ENCODE peak calls at places on chromosomes 6 and 20, in nine cellular contexts. K, S, X, N, D, R, P, W and G are unnamed samples.

GRCh38 chr6:18121580-18122127 is 823 bp downstream of the NHLRC1 start:
- DNase-seq in P (no peak), S (no peak), K (no peak), R (no peak), X (no peak), W (no peak), N (peak), D (no peak), G (no peak)

GRCh38 chr6:112289039-112289566 is 34.7 kb upstream of the LAMA4 start:
- DNase-seq in X (peak), R (peak), N (peak), W (peak), S (peak), D (peak), P (no peak), K (no peak), G (no peak)

GRCh38 chr6:170363255-170363654 is 56.7 kb downstream of the FAM120B start:
- DNase-seq in W (no peak), X (no peak), R (no peak), N (no peak), P (no peak), D (no peak), S (no peak), K (no peak), G (no peak)

GRCh38 chr6:33077908-33078307 is 2.1 kb downstream of the HLA-DPB1 start:
- DNase-seq in N (no peak), X (no peak), K (no peak), S (no peak), R (no peak), W (no peak), D (peak), P (no peak), G (no peak)

GRCh38 chr6:7542065-7542877 is 800 bp downstream of the DSP start:
- DNase-seq in N (peak), K (no peak), R (peak), D (no peak), X (no peak), S (no peak), P (peak), W (peak), G (no peak)

GRCh38 chr20:33392016-33392415 is 9.3 kb downstream of the CDK5RAP1 start:
- DNase-seq in D (no peak), K (no peak), N (no peak), W (peak), S (peak), X (peak), R (no peak), P (no peak), G (no peak)

GRCh38 chr6:117399924-117400323 is 25.8 kb downstream of the ROS1 start:
- DNase-seq in K (no peak), N (no peak), X (no peak), D (no peak), S (peak), W (peak), P (no peak), R (no peak), G (no peak)

GRCh38 chr6:22717906-22718305 is 148.5 kb downstream of the HDGFL1 start:
- DNase-seq in S (no peak), R (no peak), W (no peak), X (no peak), K (no peak), D (no peak), N (no peak), P (no peak), G (peak)

GRCh38 chr6:116144590-116144989 is 18.7 kb upstream of the COL10A1 start:
- DNase-seq in W (peak), P (no peak), S (peak), K (no peak), X (peak), R (no peak), D (no peak), N (no peak), G (no peak)

GRCh38 chr6:137623293-137623692 is 129.1 kb upstream of the OLIG3 start:
- DNase-seq in W (no peak), R (no peak), K (no peak), D (no peak), N (no peak), P (no peak), S (no peak), X (no peak), G (no peak)

GRCh38 chr6:38499046-38499445 is 140.7 kb downstream of the BTBD9 start:
- DNase-seq in P (no peak), D (no peak), N (no peak), W (no peak), S (no peak), X (no peak), R (no peak), K (no peak), G (no peak)

GRCh38 chr20:47146703-47147102 is 209.8 kb downstream of the ZMYND8 start:
- DNase-seq in S (peak), X (peak), W (peak), D (no peak), K (no peak), N (peak), P (no peak), R (no peak), G (no peak)

GRCh38 chr6:132728616-132729015 is 14.8 kb upstream of the VNN1 start:
- DNase-seq in W (no peak), X (no peak), K (no peak), P (no peak), D (no peak), R (no peak), S (no peak), N (peak), G (no peak)

GRCh38 chr6:27814665-27815424 is 97.4 kb downstream of the OR2B2 start:
- DNase-seq in P (no peak), W (peak), S (peak), N (peak), K (peak), R (peak), X (peak), D (no peak), G (peak)

GRCh38 chr6:77021232-77021631 is 442.1 kb downstream of the HTR1B start:
- DNase-seq in R (no peak), X (no peak), K (no peak), D (no peak), W (no peak), S (no peak), P (no peak), N (no peak), G (no peak)
- TF ChIP-seq CTCF in R (no peak), X (no peak), K (no peak), D (no peak), W (no peak), S (no peak), P (no peak), N (no peak), G (peak)

GRCh38 chr6:41492261-41492891 is 53.8 kb upstream of the FOXP4 start:
- DNase-seq in R (no peak), D (no peak), X (no peak), K (no peak), S (no peak), W (no peak), P (no peak), N (no peak), G (no peak)

GRCh38 chr6:41483943-41484342 is 62.2 kb upstream of the FOXP4 start:
- DNase-seq in S (no peak), N (no peak), W (no peak), R (no peak), P (no peak), X (no peak), K (no peak), D (no peak), G (no peak)

GRCh38 chr6:41489284-41489851 is 56.8 kb upstream of the FOXP4 start:
- DNase-seq in K (no peak), W (peak), X (no peak), N (no peak), P (no peak), R (no peak), D (peak), S (peak), G (no peak)

GRCh38 chr6:41488392-41489129 is 57.6 kb upstream of the FOXP4 start:
- DNase-seq in K (no peak), D (no peak), W (peak), R (no peak), N (peak), P (no peak), S (peak), X (peak), G (no peak)

DNA sequence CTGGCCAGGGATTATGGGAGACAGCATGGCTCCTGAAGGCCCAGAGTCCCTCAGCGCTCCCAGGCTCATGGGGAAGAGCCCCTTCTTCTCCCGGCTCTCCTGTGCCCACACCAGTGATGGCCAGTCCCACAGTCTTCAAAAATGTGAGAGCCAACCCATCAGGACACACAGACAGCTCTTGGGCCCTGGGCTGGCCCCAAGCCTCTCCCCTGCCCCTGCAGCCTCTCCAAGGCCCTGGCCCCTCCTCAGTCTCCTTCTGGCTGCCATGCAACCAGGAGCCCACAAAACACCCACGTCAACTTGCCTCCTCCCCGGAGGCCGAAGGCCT is 58.2 kb upstream of the FOXP4 start:
- DNase-seq in N (no peak), S (no peak), W (no peak), D (no peak), R (no peak), K (no peak), P (no peak), X (no peak), G (no peak)
- TF ChIP-seq CTCF in N (no peak), S (no peak), W (no peak), D (no peak), R (no peak), K (no peak), P (no peak), X (no peak), G (no peak)

GRCh38 chr6:102118034-102118433 is 724.5 kb downstream of the GRIK2 start:
- DNase-seq in W (no peak), S (no peak), X (no peak), D (no peak), R (no peak), P (no peak), N (no peak), K (no peak), G (no peak)

GRCh38 chr6:102115911-102116310 is 722.4 kb downstream of the GRIK2 start:
- DNase-seq in X (no peak), D (no peak), R (no peak), S (no peak), W (no peak), P (no peak), K (no peak), N (no peak), G (no peak)

GRCh38 chr6:102114402-102114801 is 720.9 kb downstream of the GRIK2 start:
- DNase-seq in R (no peak), W (no peak), N (peak), S (no peak), P (no peak), X (no peak), K (no peak), D (no peak), G (no peak)
- TF ChIP-seq CTCF in R (no peak), W (no peak), N (peak), S (no peak), P (no peak), X (no peak), K (no peak), D (no peak), G (no peak)

GRCh38 chr6:119459207-119459974 is 109.8 kb upstream of the MAN1A1 start:
- DNase-seq in D (no peak), S (no peak), N (no peak), W (no peak), K (no peak), R (no peak), P (no peak), X (no peak), G (no peak)
- TF ChIP-seq CTCF in D (no peak), S (no peak), N (no peak), W (no peak), K (no peak), R (no peak), P (no peak), X (no peak), G (no peak)